ENCODE peak calls at places on chromosomes 4 and X, in four cellular contexts. O is IMR-90, Q is mammary epithelial cell, S is GM23338. P is an unnamed sample.

GRCh38 chr4:80265571-80266266 is 745 bp upstream of the FGF5 start:
- DNase-seq in O (peak), S (peak), Q (peak), P (peak)

GRCh38 chrX:80751456-80751855 is 58.2 kb downstream of the BRWD3 start:
- DNase-seq in Q (peak), S (no peak), O (peak), P (no peak)

GRCh38 chr4:90572996-90573395 is 445.8 kb downstream of the CCSER1 start:
- DNase-seq in Q (peak), O (no peak), S (no peak), P (no peak)

GRCh38 chrX:17788439-17788838 is 51.1 kb downstream of the SCML1 start:
- DNase-seq in Q (peak), O (peak), S (peak), P (peak)

GRCh38 chrX:39012561-39013209 is 211.4 kb downstream of the MID1IP1 start:
- DNase-seq in O (peak), Q (no peak), S (peak), P (peak)

GRCh38 chr4:169823685-169824084 is 65.9 kb upstream of the HPF1 start:
- DNase-seq in S (peak), O (peak), Q (peak), P (peak)

GRCh38 chr4:2794707-2795557 is 2.0 kb downstream of the SH3BP2 start:
- DNase-seq in Q (no peak), S (no peak), O (peak), P (peak)

GRCh38 chr4:64682481-64682880 is 273.2 kb upstream of the TECRL start:
- DNase-seq in S (no peak), Q (no peak), O (no peak), P (no peak)

GRCh38 chr4:128322311-128322710 is 34.7 kb upstream of the PGRMC2 start:
- DNase-seq in Q (peak), S (no peak), O (peak), P (no peak)

GRCh38 chrX:39309018-39309620 is 507.9 kb downstream of the MID1IP1 start:
- DNase-seq in S (no peak), Q (peak), O (no peak), P (peak)

GRCh38 chrX:77143907-77144306 is 303.3 kb upstream of the FGF16 start:
- DNase-seq in Q (no peak), O (no peak), S (no peak), P (no peak)

GRCh38 chr4:106650701-106651100 is 282.1 kb upstream of the GIMD1 start:
- DNase-seq in O (no peak), Q (no peak), S (no peak), P (no peak)

GRCh38 chr4:123338715-123339114 is 57.9 kb upstream of the SPRY1 start:
- DNase-seq in Q (no peak), O (no peak), S (no peak), P (no peak)

GRCh38 chr4:182126096-182126495 is 117.1 kb upstream of the TENM3 start:
- DNase-seq in S (no peak), Q (peak), O (peak), P (no peak)

GRCh38 chrX:47572773-47573333 is 9.4 kb upstream of the TIMP1 start:
- DNase-seq in O (no peak), S (no peak), Q (no peak), P (no peak)

GRCh38 chr4:139785356-139785755 is 119.7 kb downstream of the MGST2 start:
- DNase-seq in Q (no peak), O (no peak), S (no peak), P (no peak)

GRCh38 chrX:23012162-23012561 is 12.4 kb downstream of the DDX53 start:
- DNase-seq in S (no peak), Q (no peak), O (no peak), P (no peak)

GRCh38 chr4:174259580-174259979 is 23.9 kb downstream of the FBXO8 start:
- DNase-seq in S (no peak), O (no peak), Q (no peak), P (no peak)

GRCh38 chr4:83618431-83618830 is 82.5 kb downstream of the GPAT3 start:
- DNase-seq in S (peak), Q (peak), O (peak), P (peak)

GRCh38 chr4:110484767-110485166 is 8.8 kb downstream of the ENPEP start:
- DNase-seq in O (peak), Q (peak), S (no peak), P (peak)

GRCh38 chr4:140252144-140252741 is 98.3 kb upstream of the MAML3 start:
- DNase-seq in S (peak), O (no peak), Q (no peak), P (no peak)

GRCh38 chrX:65932173-65933084 is 107.5 kb downstream of the VSIG4 start:
- DNase-seq in O (no peak), Q (peak), S (peak), P (no peak)

GRCh38 chr4:33080262-33080661 is 2360.1 kb downstream of the PCDH7 start:
- DNase-seq in O (no peak), Q (no peak), S (no peak), P (no peak)

GRCh38 chr4:41935652-41936021 is 408 bp downstream of the TMEM33 start:
- DNase-seq in O (peak), S (no peak), Q (peak), P (no peak)

GRCh38 chr4:24910504-24910903 is 2.3 kb downstream of the CCDC149 start:
- DNase-seq in Q (no peak), O (peak), S (no peak), P (peak)

GRCh38 chr4:39664828-39665731 is 26.4 kb upstream of the SMIM14 start:
- DNase-seq in O (peak), S (no peak), Q (no peak), P (peak)

GRCh38 chrX:51395807-51396728 is 63.4 kb downstream of the NUDT10 start:
- DNase-seq in S (peak), O (no peak), Q (no peak), P (peak)

GRCh38 chr4:121227254-121227867 is 63.2 kb upstream of the TNIP3 start:
- DNase-seq in O (no peak), Q (no peak), S (peak), P (no peak)

GRCh38 chr4:26809811-26810210 is 50.8 kb upstream of the STIM2 start:
- DNase-seq in Q (no peak), O (no peak), S (no peak), P (no peak)

GRCh38 chr4:128600410-128600809 is 209.1 kb upstream of the JADE1 start:
- DNase-seq in O (peak), S (no peak), Q (peak), P (no peak)

GRCh38 chr4:152643153-152644035 is 36.4 kb downstream of the TMEM154 start:
- DNase-seq in Q (no peak), O (no peak), S (no peak), P (no peak)

GRCh38 chrX:144791298-144791697 is 456.0 kb upstream of the SPANXN1 start:
- DNase-seq in S (no peak), O (no peak), Q (peak), P (no peak)

GRCh38 chr4:184359905-184360304 is 114.4 kb downstream of the IRF2 start:
- DNase-seq in S (no peak), Q (no peak), O (no peak), P (no peak)

GRCh38 chrX:120749141-120749846 is 119.4 kb upstream of the C1GALT1C1 start:
- DNase-seq in Q (no peak), S (no peak), O (no peak), P (no peak)

GRCh38 chr4:134201216-134202098 is at the start of gene PABPC4L:
- DNase-seq in S (peak), Q (no peak), O (peak), P (peak)

GRCh38 chr4:3293410-3294391 is 880 bp downstream of the RGS12 start:
- DNase-seq in S (no peak), Q (no peak), O (no peak), P (no peak)

GRCh38 chr4:119025916-119026661 is 109.5 kb upstream of the MYOZ2 start:
- DNase-seq in S (no peak), Q (peak), O (peak), P (peak)

GRCh38 chr4:157616741-157617472 is 396.4 kb downstream of the GRIA2 start:
- DNase-seq in S (no peak), O (no peak), Q (no peak), P (no peak)

DNA sequence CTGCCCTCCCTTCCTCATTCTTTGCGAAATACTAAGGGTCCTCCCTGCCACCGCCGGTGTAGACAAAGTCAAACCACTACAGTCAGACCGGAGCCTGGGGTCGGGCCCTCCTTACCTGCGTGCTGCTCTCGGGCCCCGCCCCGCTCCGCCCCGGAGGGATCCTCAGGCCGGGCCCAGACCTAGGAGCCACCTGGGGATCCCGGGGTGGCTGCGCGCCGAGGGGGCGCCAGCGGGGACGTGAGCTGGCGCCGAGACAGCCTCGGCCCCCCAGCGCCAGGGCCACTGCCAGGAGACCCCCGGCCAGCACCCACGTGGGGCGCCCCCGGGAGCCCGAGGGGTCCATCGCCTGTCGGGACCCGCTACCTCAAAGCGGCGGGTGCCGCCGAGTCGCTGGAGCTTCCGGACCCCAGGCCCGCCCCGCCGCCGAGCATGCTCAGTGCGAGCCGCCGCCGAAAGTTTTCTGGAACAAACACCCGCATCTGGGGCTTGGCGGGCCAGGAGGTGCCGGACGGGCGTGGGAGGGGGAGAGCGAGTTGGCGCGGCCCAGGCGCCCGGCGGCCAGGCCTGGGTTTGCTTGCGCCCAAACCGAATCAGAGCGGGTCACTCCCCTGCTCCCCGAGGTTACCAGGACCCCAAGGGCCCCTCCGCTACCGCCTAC is at the start of gene EVC2:
- DNase-seq in S (peak), O (peak), Q (peak), P (peak)
- TF ChIP-seq CTCF in S (no peak), O (no peak), Q (peak), P (no peak)

GRCh38 chr4:154744341-154744948 is 645 bp downstream of the LRAT start:
- DNase-seq in Q (no peak), O (no peak), S (no peak), P (no peak)
- H3K4me3 ChIP-seq in Q (peak), O (no peak), S (peak), P (no peak)

DNA sequence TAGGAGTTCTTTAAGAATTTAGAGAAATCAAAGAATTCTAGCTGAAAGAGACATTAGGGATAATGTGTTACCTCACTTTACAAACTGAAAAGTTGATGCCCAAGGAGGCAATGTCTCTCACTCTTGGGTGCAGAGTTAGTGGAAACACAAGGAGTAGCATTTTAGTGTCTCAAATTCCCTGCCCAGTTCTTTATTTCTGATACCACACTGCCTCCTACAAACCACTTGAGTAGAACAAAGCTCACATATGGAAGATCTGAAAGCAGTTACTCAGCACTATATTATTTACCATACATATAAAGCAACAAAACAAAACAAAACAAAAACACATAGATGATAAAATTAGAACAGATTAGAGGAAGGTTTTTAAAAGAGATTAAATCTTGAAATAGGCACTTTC is 124.2 kb downstream of the REELD1 start:
- DNase-seq in S (no peak), O (peak), Q (no peak), P (no peak)
- TF ChIP-seq CTCF in S (peak), O (peak), Q (peak), P (no peak)

GRCh38 chrX:71058116-71058515 is 10.0 kb downstream of the SNX12 start:
- DNase-seq in S (no peak), O (no peak), Q (no peak), P (no peak)

GRCh38 chrX:71056857-71057256 is 11.3 kb downstream of the SNX12 start:
- DNase-seq in O (peak), S (no peak), Q (no peak), P (peak)

GRCh38 chrX:71052721-71053120 is 15.4 kb downstream of the SNX12 start:
- DNase-seq in Q (no peak), S (peak), O (no peak), P (no peak)

DNA sequence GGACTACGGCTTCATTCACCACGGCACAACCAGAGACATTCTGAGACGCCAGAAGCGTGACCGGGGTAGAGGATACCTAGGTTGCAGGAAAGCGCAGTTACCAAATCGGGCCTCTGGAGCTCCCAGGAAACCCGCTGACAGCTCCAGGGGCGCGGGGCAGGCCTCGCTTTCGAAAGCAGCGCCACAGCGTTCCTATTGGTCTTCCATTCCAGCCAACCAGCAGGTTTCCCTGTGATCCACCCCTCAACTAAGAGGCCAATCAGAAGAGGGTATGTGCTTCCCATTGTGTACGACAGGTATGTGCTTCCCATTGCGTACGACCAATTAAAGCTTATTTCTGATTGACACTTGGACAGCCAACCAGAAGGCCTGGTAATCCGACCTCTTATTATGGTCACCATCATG is 14.9 kb downstream of the SNX12 start:
- DNase-seq in Q (no peak), O (no peak), S (peak), P (peak)
- H3K4me3 ChIP-seq in Q (no peak), O (no peak), S (peak), P (no peak)

GRCh38 chr4:72286185-72286584 is 254.4 kb downstream of the NPFFR2 start:
- DNase-seq in S (peak), O (peak), Q (peak), P (no peak)
- TF ChIP-seq CTCF in S (peak), O (peak), Q (peak), P (no peak)

GRCh38 chr4:150140774-150141400 is 62.6 kb downstream of the DCLK2 start:
- DNase-seq in S (no peak), Q (peak), O (peak), P (peak)
- H3K4me3 ChIP-seq in S (no peak), Q (no peak), O (no peak), P (no peak)

DNA sequence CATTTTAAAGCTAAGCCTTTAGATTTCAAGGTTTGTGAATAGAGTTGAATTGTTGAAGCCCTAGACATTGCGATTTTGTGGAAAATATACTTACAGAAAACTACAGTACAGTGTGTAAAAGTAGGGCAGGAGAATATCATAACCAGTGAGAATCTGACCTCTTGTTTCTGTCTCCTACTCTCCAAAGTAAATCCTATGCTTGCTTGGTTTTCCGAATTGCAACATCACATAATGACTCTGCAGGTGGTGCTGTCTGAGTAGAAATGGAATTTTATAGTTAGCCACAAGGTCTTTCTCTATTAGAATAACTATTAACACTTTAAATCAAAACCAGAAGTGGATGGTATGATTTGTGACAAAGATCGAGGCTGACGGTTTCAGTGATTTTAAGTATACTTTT is 505.6 kb downstream of the RAPGEF2 start:
- DNase-seq in Q (peak), O (no peak), S (no peak), P (no peak)
- TF ChIP-seq CTCF in Q (peak), O (no peak), S (no peak), P (no peak)